ENCODE peak calls at places on chromosomes 2 and 18, in four cellular contexts. X is K562, E is HepG2, Z is GM12878. N is an unnamed sample.

GRCh38 chr2:26299488-26300092 is 46.4 kb upstream of the SELENOI start:
- DNase-seq in E (peak), Z (peak), X (no peak), N (peak)

GRCh38 chr18:62280058-62280457 is 45.1 kb upstream of the TNFRSF11A start:
- DNase-seq in E (no peak), X (no peak), Z (no peak), N (no peak)

GRCh38 chr2:142649581-142649980 is 227.9 kb upstream of the KYNU start:
- DNase-seq in E (peak), X (no peak), Z (no peak), N (no peak)

GRCh38 chr18:12741351-12741750 is 38.5 kb downstream of the PSMG2 start:
- DNase-seq in Z (no peak), X (no peak), E (peak), N (no peak)

GRCh38 chr2:141782574-141782973 is 348.2 kb downstream of the LRP1B start:
- DNase-seq in X (no peak), E (no peak), Z (no peak), N (no peak)

GRCh38 chr2:153222231-153223165 is 256.1 kb downstream of the RPRM start:
- DNase-seq in E (no peak), Z (no peak), X (no peak), N (no peak)

GRCh38 chr2:230326453-230327417 is at the start of gene SP140L:
- DNase-seq in Z (peak), X (peak), E (peak), N (peak)

GRCh38 chr2:27756544-27757498 is 14.7 kb upstream of the MRPL33 start:
- DNase-seq in Z (no peak), X (no peak), E (no peak), N (no peak)

GRCh38 chr2:229152784-229153183 is 118.3 kb downstream of the PID1 start:
- DNase-seq in X (no peak), E (no peak), Z (no peak), N (no peak)

GRCh38 chr2:128978155-128978707 is 659.6 kb upstream of the HS6ST1 start:
- DNase-seq in E (no peak), Z (no peak), X (no peak), N (peak)

GRCh38 chr2:3223080-3223923 is 154.3 kb downstream of the EIPR1 start:
- DNase-seq in X (no peak), Z (peak), E (no peak), N (no peak)

GRCh38 chr2:105600037-105600442 is 144.7 kb upstream of the NCK2 start:
- DNase-seq in X (no peak), E (no peak), Z (no peak), N (no peak)

DNA sequence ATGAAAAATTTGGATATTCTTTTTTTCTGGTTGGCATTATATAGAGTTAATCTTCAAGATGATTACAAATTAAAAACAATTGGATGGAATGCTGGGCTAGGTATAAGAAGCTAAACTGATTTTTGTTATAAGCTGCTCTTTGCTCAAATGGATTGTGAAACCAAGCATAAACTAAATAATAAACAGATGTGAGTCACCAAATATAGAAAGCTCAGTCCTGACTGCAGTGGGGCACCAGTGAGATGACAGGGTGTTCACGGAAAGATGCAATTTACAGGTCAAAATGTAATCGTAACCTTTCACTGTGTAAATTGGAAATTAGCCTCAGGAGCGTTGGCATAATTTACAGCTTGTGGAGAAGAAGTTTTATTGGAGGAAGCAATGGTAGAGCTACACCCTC is 74.1 kb upstream of the NFATC1 start:
- DNase-seq in X (no peak), Z (no peak), E (no peak), N (no peak)
- TF ChIP-seq JUNB in X (no peak), Z (no peak), E (no peak), N (no peak)

GRCh38 chr2:117985092-117985491 is 28.8 kb downstream of the CCDC93 start:
- DNase-seq in E (no peak), Z (no peak), X (no peak), N (peak)
- TF ChIP-seq POLR2AphosphoS5 in E (no peak), Z (no peak), X (no peak), N (no peak)

GRCh38 chr18:20971886-20972267 is 139.7 kb downstream of the ROCK1 start:
- DNase-seq in Z (no peak), X (peak), E (peak), N (peak)
- TF ChIP-seq JUNB in Z (no peak), X (no peak), E (no peak), N (no peak)

DNA sequence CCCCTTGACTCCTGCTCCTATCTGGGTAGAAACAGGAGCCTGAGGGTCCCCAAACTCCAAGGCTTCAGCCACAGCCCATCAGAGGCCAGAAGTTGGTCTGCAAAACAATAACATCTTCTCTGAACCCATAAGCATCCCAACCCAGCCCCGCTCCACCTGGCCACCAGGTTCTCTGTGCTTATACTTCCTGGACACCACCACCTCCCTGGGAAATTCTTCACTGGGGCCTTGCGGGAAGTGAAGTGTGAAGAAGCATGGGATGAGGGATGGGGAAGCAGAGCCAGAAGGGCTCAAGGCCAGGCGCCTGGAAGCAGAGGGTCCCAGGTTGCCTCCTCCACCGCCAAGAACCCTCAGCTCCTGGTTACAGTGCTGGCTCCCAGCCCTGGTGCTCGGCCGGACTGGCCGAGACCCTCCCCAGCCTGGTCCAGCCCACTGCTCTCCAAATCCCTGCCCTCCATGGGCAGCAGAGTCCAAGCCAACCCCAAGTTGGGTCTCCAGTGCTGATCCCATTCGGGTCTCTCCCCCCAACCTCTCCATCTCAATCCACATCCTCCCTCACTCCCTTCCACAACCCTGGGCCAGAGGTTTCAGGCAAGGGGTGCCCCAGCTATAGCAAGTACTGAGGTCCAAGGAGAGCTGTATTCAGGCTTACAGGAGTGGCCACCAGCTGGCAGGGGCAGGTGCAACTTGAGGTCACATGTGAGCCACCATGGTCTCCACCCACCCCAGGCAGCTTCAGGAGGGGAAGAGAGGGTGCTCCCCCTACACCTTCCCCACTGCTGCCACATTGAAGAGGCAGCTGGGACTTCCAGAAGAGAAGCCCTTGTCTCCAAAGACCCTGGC is 60.7 kb downstream of the TNS1 start:
- DNase-seq in E (no peak), X (no peak), Z (no peak), N (no peak)
- TF ChIP-seq POLR2AphosphoS5 in E (no peak), X (no peak), Z (no peak), N (no peak)